ENCODE peak calls at places on chromosomes 12 and 14, in eight cellular contexts. D, J, U, V, A, T, L and H are unnamed samples.

GRCh38 chr14:57290753-57291152 is 22.0 kb downstream of the AP5M1 start:
- DNase-seq in J (no peak), L (no peak), D (no peak), A (no peak), U (no peak), T (no peak), V (no peak), H (no peak)

GRCh38 chr12:88951177-88951576 is 370.9 kb upstream of the KITLG start:
- DNase-seq in L (no peak), V (no peak), U (no peak), A (no peak), T (no peak), D (no peak), J (no peak), H (no peak)

GRCh38 chr12:102468261-102468940 is 12.0 kb downstream of the IGF1 start:
- DNase-seq in A (no peak), D (no peak), U (no peak), L (no peak), T (no peak), J (no peak), V (no peak), H (no peak)

GRCh38 chr12:112963227-112963861 is 15.0 kb upstream of the OAS2 start:
- DNase-seq in J (no peak), V (no peak), D (no peak), U (no peak), L (no peak), A (no peak), T (no peak), H (no peak)

GRCh38 chr12:56296207-56296785 is 3.8 kb downstream of the CS start:
- DNase-seq in L (no peak), A (no peak), T (no peak), V (no peak), U (no peak), D (no peak), J (peak), H (no peak)

GRCh38 chr14:96461950-96462798 is 40.0 kb upstream of the PAPOLA start:
- DNase-seq in V (peak), J (no peak), U (no peak), D (no peak), A (no peak), T (no peak), L (peak), H (no peak)

GRCh38 chr12:108831309-108831991 is 25.9 kb downstream of the SSH1 start:
- DNase-seq in T (no peak), L (no peak), D (no peak), J (no peak), U (no peak), A (no peak), V (no peak), H (no peak)

GRCh38 chr14:24928501-24928900 is 121.4 kb downstream of the STXBP6 start:
- DNase-seq in D (no peak), L (no peak), T (no peak), V (no peak), J (no peak), A (no peak), U (no peak), H (no peak)

GRCh38 chr12:130014485-130014807 is 110.6 kb upstream of the TMEM132D start:
- DNase-seq in A (no peak), V (no peak), D (no peak), T (peak), L (peak), J (no peak), U (no peak), H (peak)

GRCh38 chr12:114245555-114245954 is 160.4 kb downstream of the TBX5 start:
- DNase-seq in L (peak), T (peak), J (no peak), A (no peak), D (no peak), U (peak), V (no peak), H (no peak)

GRCh38 chr14:30015471-30015870 is 87.8 kb upstream of the PRKD1 start:
- DNase-seq in V (no peak), L (no peak), A (no peak), D (no peak), J (no peak), U (peak), T (no peak), H (no peak)

GRCh38 chr12:49332441-49332861 is 4.5 kb downstream of the C1QL4 start:
- DNase-seq in D (no peak), U (peak), A (no peak), L (no peak), J (no peak), T (no peak), V (no peak), H (no peak)

GRCh38 chr12:114186241-114187002 is 219.5 kb downstream of the TBX5 start:
- DNase-seq in J (no peak), D (no peak), V (no peak), U (no peak), T (no peak), L (peak), A (no peak), H (no peak)

GRCh38 chr12:851913-852312 is 97.6 kb downstream of the RAD52 start:
- DNase-seq in T (no peak), D (peak), A (no peak), V (no peak), J (no peak), L (no peak), U (peak), H (peak)